ENCODE peak calls at places on chromosomes 6 and 20, in six cellular contexts. One of them, this sample, is unnamed.
A peak's percentile ranks its signal among the peaks of the same experiment; 100 is the strongest.

GRCh38 chr6:34465551-34466241 is at the start of gene PACSIN1:
- DNase-seq in uterus: no peak
- DNase-seq in heart left ventricle: peak; percentile 26
- DNase-seq in AG10803: no peak
- DNase-seq in ovary: no peak
- DNase-seq in spleen: peak; percentile 78
- DNase-seq in this sample: no peak

GRCh38 chr6:32187009-32187709 is 2.8 kb downstream of the PBX2 start:
- DNase-seq in uterus: no peak
- DNase-seq in heart left ventricle: no peak
- DNase-seq in AG10803: no peak
- DNase-seq in ovary: no peak
- DNase-seq in spleen: no peak
- DNase-seq in this sample: no peak

GRCh38 chr6:3208096-3208774 is 19.2 kb downstream of the TUBB2B start:
- DNase-seq in uterus: no peak
- DNase-seq in heart left ventricle: no peak
- DNase-seq in AG10803: peak; percentile 97
- DNase-seq in ovary: no peak
- DNase-seq in spleen: no peak
- DNase-seq in this sample: peak; percentile 91

GRCh38 chr6:35049346-35049745 is 91.8 kb downstream of the TCP11 start:
- DNase-seq in uterus: no peak
- DNase-seq in heart left ventricle: no peak
- DNase-seq in AG10803: no peak
- DNase-seq in ovary: no peak
- DNase-seq in spleen: no peak
- DNase-seq in this sample: no peak

GRCh38 chr6:26033132-26033941 is 53.9 kb upstream of the HFE start:
- DNase-seq in uterus: peak; percentile 78
- DNase-seq in heart left ventricle: peak; percentile 56
- DNase-seq in AG10803: peak; percentile 99
- DNase-seq in ovary: peak; percentile 74
- DNase-seq in spleen: peak; percentile 94
- DNase-seq in this sample: peak; percentile 99

GRCh38 chr6:163536770-163537169 is 122.3 kb downstream of the QKI start:
- DNase-seq in uterus: no peak
- DNase-seq in heart left ventricle: no peak
- DNase-seq in AG10803: peak; percentile 29
- DNase-seq in ovary: no peak
- DNase-seq in spleen: no peak
- DNase-seq in this sample: peak; percentile 46

GRCh38 chr20:47353697-47354387 is 2.7 kb downstream of the ZMYND8 start:
- DNase-seq in uterus: no peak
- DNase-seq in heart left ventricle: no peak
- DNase-seq in AG10803: no peak
- DNase-seq in ovary: no peak
- DNase-seq in spleen: no peak
- DNase-seq in this sample: peak; percentile 74

GRCh38 chr6:137852811-137853210 is 14.2 kb upstream of the TNFAIP3 start:
- DNase-seq in uterus: no peak
- DNase-seq in heart left ventricle: no peak
- DNase-seq in AG10803: no peak
- DNase-seq in ovary: no peak
- DNase-seq in spleen: no peak
- DNase-seq in this sample: no peak

GRCh38 chr20:36891211-36891610 is 15.3 kb downstream of the TLDC2 start:
- DNase-seq in uterus: no peak
- DNase-seq in heart left ventricle: no peak
- DNase-seq in AG10803: no peak
- DNase-seq in ovary: no peak
- DNase-seq in spleen: no peak
- DNase-seq in this sample: no peak

GRCh38 chr6:115885636-115886366 is 174.9 kb downstream of the FRK start:
- DNase-seq in uterus: no peak
- DNase-seq in heart left ventricle: no peak
- DNase-seq in AG10803: no peak
- DNase-seq in ovary: no peak
- DNase-seq in spleen: no peak
- DNase-seq in this sample: no peak

GRCh38 chr6:27101824-27102223 is 145.7 kb upstream of the PRSS16 start:
- DNase-seq in uterus: no peak
- DNase-seq in heart left ventricle: no peak
- DNase-seq in AG10803: no peak
- DNase-seq in ovary: no peak
- DNase-seq in spleen: no peak
- DNase-seq in this sample: no peak

GRCh38 chr6:2980465-2980855 is 9.1 kb upstream of the SERPINB6 start:
- DNase-seq in uterus: no peak
- DNase-seq in heart left ventricle: no peak
- DNase-seq in AG10803: no peak
- DNase-seq in ovary: no peak
- DNase-seq in spleen: no peak
- DNase-seq in this sample: no peak

GRCh38 chr6:3229566-3230274 is 2.3 kb upstream of the TUBB2B start:
- DNase-seq in uterus: no peak
- DNase-seq in heart left ventricle: no peak
- DNase-seq in AG10803: no peak
- DNase-seq in ovary: no peak
- DNase-seq in spleen: no peak
- DNase-seq in this sample: no peak

GRCh38 chr20:37526238-37526838 is 1.3 kb downstream of the BLCAP start:
- DNase-seq in uterus: no peak
- DNase-seq in heart left ventricle: peak; percentile 32
- DNase-seq in AG10803: peak; percentile 64
- DNase-seq in ovary: peak; percentile 56
- DNase-seq in spleen: peak; percentile 72
- DNase-seq in this sample: peak; percentile 60

GRCh38 chr6:24344981-24345380 is 12.9 kb downstream of the DCDC2 start:
- DNase-seq in uterus: no peak
- DNase-seq in heart left ventricle: no peak
- DNase-seq in AG10803: no peak
- DNase-seq in ovary: no peak
- DNase-seq in spleen: no peak
- DNase-seq in this sample: no peak

GRCh38 chr6:1767481-1768246 is 157.9 kb downstream of the FOXC1 start:
- DNase-seq in uterus: no peak
- DNase-seq in heart left ventricle: peak; percentile 39
- DNase-seq in AG10803: peak; percentile 85
- DNase-seq in ovary: no peak
- DNase-seq in spleen: no peak
- DNase-seq in this sample: peak; percentile 56

GRCh38 chr6:75204222-75204958 is 1.5 kb downstream of the COL12A1 start:
- DNase-seq in uterus: peak; percentile 90
- DNase-seq in heart left ventricle: peak; percentile 82
- DNase-seq in AG10803: peak; percentile 90
- DNase-seq in ovary: peak; percentile 90
- DNase-seq in spleen: peak; percentile 65
- DNase-seq in this sample: peak; percentile 97

GRCh38 chr6:89082439-89082838 is 1.9 kb downstream of the PNRC1 start:
- DNase-seq in uterus: no peak
- DNase-seq in heart left ventricle: no peak
- DNase-seq in AG10803: peak; percentile 21
- DNase-seq in ovary: no peak
- DNase-seq in spleen: no peak
- DNase-seq in this sample: peak; percentile 61

GRCh38 chr6:157126183-157127098 is 196.9 kb downstream of the TMEM242 start:
- DNase-seq in uterus: peak; percentile 52
- DNase-seq in heart left ventricle: no peak
- DNase-seq in AG10803: no peak
- DNase-seq in ovary: no peak
- DNase-seq in spleen: no peak
- DNase-seq in this sample: no peak

GRCh38 chr20:32230707-32231106 is 23.0 kb downstream of the POFUT1 start:
- DNase-seq in uterus: no peak
- DNase-seq in heart left ventricle: no peak
- DNase-seq in AG10803: no peak
- DNase-seq in ovary: no peak
- DNase-seq in spleen: no peak
- DNase-seq in this sample: no peak

GRCh38 chr6:70110128-70111022 is 192.5 kb downstream of the COL9A1 start:
- DNase-seq in uterus: no peak
- DNase-seq in heart left ventricle: no peak
- DNase-seq in AG10803: peak; percentile 5
- DNase-seq in ovary: no peak
- DNase-seq in spleen: no peak
- DNase-seq in this sample: peak; percentile 5

GRCh38 chr6:101458341-101458740 is 64.8 kb downstream of the GRIK2 start:
- DNase-seq in uterus: no peak
- DNase-seq in heart left ventricle: no peak
- DNase-seq in AG10803: peak; percentile 43
- DNase-seq in ovary: no peak
- DNase-seq in spleen: no peak
- DNase-seq in this sample: no peak

GRCh38 chr6:101465871-101466270 is 72.4 kb downstream of the GRIK2 start:
- DNase-seq in uterus: no peak
- DNase-seq in heart left ventricle: no peak
- DNase-seq in AG10803: no peak
- DNase-seq in ovary: no peak
- DNase-seq in spleen: no peak
- DNase-seq in this sample: no peak

GRCh38 chr6:101462576-101462975 is 69.1 kb downstream of the GRIK2 start:
- DNase-seq in uterus: no peak
- DNase-seq in heart left ventricle: no peak
- DNase-seq in AG10803: peak; percentile 37
- DNase-seq in ovary: no peak
- DNase-seq in spleen: no peak
- DNase-seq in this sample: no peak
- TF ChIP-seq CTCF in uterus: no peak
- TF ChIP-seq CTCF in heart left ventricle: no peak
- TF ChIP-seq CTCF in AG10803: no peak
- TF ChIP-seq CTCF in ovary: no peak
- TF ChIP-seq CTCF in spleen: no peak
- TF ChIP-seq CTCF in this sample: no peak

DNA sequence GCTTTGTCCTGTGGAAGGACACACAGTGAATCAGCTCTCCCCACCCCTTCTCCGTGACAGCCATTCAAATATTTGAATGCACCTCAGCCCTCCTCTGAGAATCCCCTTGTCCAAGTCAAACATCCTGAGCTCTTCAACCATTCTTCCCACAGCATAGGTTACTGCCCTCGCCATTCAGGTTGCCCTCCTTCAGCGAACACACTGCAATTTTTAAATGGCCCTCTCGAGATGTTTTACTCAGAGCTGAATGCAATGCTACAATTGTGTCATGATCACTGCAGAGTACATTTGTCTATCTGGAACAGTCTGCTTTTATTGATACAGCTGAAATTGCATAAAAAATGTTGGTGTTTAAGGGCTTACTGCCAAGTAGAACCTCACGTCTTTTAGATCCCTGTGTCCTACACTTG is 48.9 kb downstream of the SLC2A12 start:
- DNase-seq in uterus: no peak
- DNase-seq in heart left ventricle: no peak
- DNase-seq in AG10803: peak; percentile 51
- DNase-seq in ovary: no peak
- DNase-seq in spleen: no peak
- DNase-seq in this sample: no peak
- H3K4me3 ChIP-seq in uterus: no peak overlapping the region
- H3K4me3 ChIP-seq in heart left ventricle: no peak overlapping the region
- H3K4me3 ChIP-seq in AG10803: no peak overlapping the region
- H3K4me3 ChIP-seq in ovary: no peak overlapping the region
- H3K4me3 ChIP-seq in spleen: no peak overlapping the region
- H3K4me3 ChIP-seq in this sample: no peak overlapping the region

GRCh38 chr6:15754706-15755079 is 91.9 kb upstream of the DTNBP1 start:
- DNase-seq in uterus: no peak
- DNase-seq in heart left ventricle: no peak
- DNase-seq in AG10803: no peak
- DNase-seq in ovary: no peak
- DNase-seq in spleen: no peak
- DNase-seq in this sample: no peak

GRCh38 chr6:15751721-15752350 is 89.0 kb upstream of the DTNBP1 start:
- DNase-seq in uterus: no peak
- DNase-seq in heart left ventricle: no peak
- DNase-seq in AG10803: no peak
- DNase-seq in ovary: no peak
- DNase-seq in spleen: no peak
- DNase-seq in this sample: no peak

GRCh38 chr6:15754035-15754705 is 91.3 kb upstream of the DTNBP1 start:
- DNase-seq in uterus: no peak
- DNase-seq in heart left ventricle: no peak
- DNase-seq in AG10803: peak; percentile 82
- DNase-seq in ovary: no peak
- DNase-seq in spleen: no peak
- DNase-seq in this sample: peak; percentile 6

GRCh38 chr6:15755555-15755954 is 92.7 kb upstream of the DTNBP1 start:
- DNase-seq in uterus: no peak
- DNase-seq in heart left ventricle: no peak
- DNase-seq in AG10803: peak; percentile 92
- DNase-seq in ovary: no peak
- DNase-seq in spleen: no peak
- DNase-seq in this sample: peak; percentile 60

GRCh38 chr6:15752820-15753219 is 90.0 kb upstream of the DTNBP1 start:
- DNase-seq in uterus: no peak
- DNase-seq in heart left ventricle: no peak
- DNase-seq in AG10803: peak; percentile 5
- DNase-seq in ovary: no peak
- DNase-seq in spleen: no peak
- DNase-seq in this sample: peak; percentile 23
- TF ChIP-seq CTCF in uterus: no peak
- TF ChIP-seq CTCF in heart left ventricle: peak; percentile 23
- TF ChIP-seq CTCF in AG10803: peak; percentile 21
- TF ChIP-seq CTCF in ovary: no peak
- TF ChIP-seq CTCF in spleen: no peak
- TF ChIP-seq CTCF in this sample: peak; percentile 19

GRCh38 chr6:105437236-105437635 is 34.4 kb upstream of the PREP start:
- DNase-seq in uterus: no peak
- DNase-seq in heart left ventricle: no peak
- DNase-seq in AG10803: no peak
- DNase-seq in ovary: no peak
- DNase-seq in spleen: no peak
- DNase-seq in this sample: no peak
- H3K4me3 ChIP-seq in uterus: no peak overlapping the region
- H3K4me3 ChIP-seq in heart left ventricle: no peak overlapping the region
- H3K4me3 ChIP-seq in AG10803: no peak overlapping the region
- H3K4me3 ChIP-seq in ovary: no peak overlapping the region
- H3K4me3 ChIP-seq in spleen: no peak overlapping the region
- H3K4me3 ChIP-seq in this sample: no peak overlapping the region

DNA sequence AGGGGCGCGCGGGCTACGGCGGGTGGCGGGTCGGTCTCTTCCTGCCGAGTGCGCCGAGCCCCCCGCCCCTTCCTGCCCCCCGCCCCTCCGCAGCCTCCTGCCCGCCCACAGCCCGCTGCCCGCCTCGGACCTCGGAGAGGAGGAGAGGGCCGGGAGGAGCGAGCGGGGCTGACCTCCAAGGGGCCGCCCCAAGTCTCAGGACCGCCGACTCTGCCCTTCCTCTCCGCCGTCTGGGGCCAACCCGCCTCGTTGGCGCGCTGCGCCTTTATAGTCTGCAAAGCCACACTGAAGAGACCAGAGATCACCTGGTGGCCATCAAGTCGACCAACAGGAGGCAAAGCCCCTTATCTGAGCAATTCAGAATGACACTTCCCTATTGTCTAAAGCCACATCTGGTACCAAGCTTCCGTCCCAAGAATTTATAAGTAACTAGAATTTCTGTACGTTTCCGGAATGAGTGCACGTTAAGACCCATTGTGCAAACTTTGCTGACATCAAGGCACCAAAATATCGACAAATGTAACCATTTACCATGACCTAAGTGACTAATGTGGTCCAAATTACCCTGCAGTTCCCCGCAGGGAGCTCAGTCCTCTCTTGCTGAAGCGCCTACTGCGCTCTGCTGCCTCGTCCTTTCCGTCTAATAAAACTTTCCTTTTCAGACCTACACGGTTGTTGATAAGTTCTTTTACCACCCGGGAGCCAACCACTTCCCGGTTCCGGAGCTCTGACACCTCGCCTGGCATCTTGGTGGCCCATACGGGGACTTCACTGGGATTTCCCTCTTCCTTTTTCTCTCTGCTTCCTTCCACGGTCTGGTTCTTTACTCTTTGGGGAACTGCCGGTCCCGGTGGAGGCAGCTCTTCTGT is at the start of gene CPXM1:
- DNase-seq in uterus: no peak
- DNase-seq in heart left ventricle: no peak
- DNase-seq in AG10803: no peak
- DNase-seq in ovary: no peak
- DNase-seq in spleen: no peak
- DNase-seq in this sample: no peak
- TF ChIP-seq CTCF in uterus: no peak
- TF ChIP-seq CTCF in heart left ventricle: no peak
- TF ChIP-seq CTCF in AG10803: no peak
- TF ChIP-seq CTCF in ovary: no peak
- TF ChIP-seq CTCF in spleen: no peak
- TF ChIP-seq CTCF in this sample: no peak